ENCODE peak calls at places on chromosome 5, in five cellular contexts. J is GM12878, S is H1, X is K562, H is HepG2. L is an unnamed sample.
A peak's percentile ranks its signal among the peaks of the same experiment; 100 is the strongest.

GRCh38 chr5:35679351-35679750 is 61.7 kb downstream of the SPEF2 start:
- DNase-seq in X (no peak), H (no peak), J (no peak), S (no peak), L (no peak)

GRCh38 chr5:140262221-140262620 is 40.7 kb downstream of the PFDN1 start:
- DNase-seq in S (no peak), J (no peak), H (no peak), X (no peak), L (no peak)

GRCh38 chr5:177553671-177554429 is 513 bp downstream of the FAM193B start:
- DNase-seq in H (no peak), S (peak; percentile 63), J (no peak), X (peak; percentile 65), L (peak; percentile 45)

GRCh38 chr5:107063511-107063910 is 607.2 kb downstream of the EFNA5 start:
- DNase-seq in S (no peak), H (no peak), J (no peak), X (no peak), L (no peak)

GRCh38 chr5:180323929-180324632 is 29.1 kb downstream of the GFPT2 start:
- DNase-seq in J (no peak), H (no peak), X (no peak), S (no peak), L (no peak)

GRCh38 chr5:72209515-72210115 is 102.3 kb downstream of the MAP1B start:
- DNase-seq in X (no peak), J (no peak), S (no peak), H (no peak), L (no peak)

GRCh38 chr5:157564149-157564711 is 11.3 kb downstream of the ADAM19 start:
- DNase-seq in S (no peak), J (no peak), X (peak; percentile 26), H (no peak), L (no peak)

GRCh38 chr5:1778138-1779020 is 21.3 kb downstream of the MRPL36 start:
- DNase-seq in H (no peak), J (no peak), S (no peak), X (no peak), L (peak; percentile 5)

GRCh38 chr5:138488481-138488945 is 23.2 kb downstream of the EGR1 start:
- DNase-seq in H (no peak), J (no peak), X (peak; percentile 70), S (no peak), L (no peak)

GRCh38 chr5:173201636-173202265 is 33.3 kb downstream of the NKX2-5 start:
- DNase-seq in J (no peak), H (peak; percentile 34), X (no peak), S (no peak), L (no peak)

GRCh38 chr5:167730121-167730520 is 561.3 kb upstream of the WWC1 start:
- DNase-seq in S (no peak), X (no peak), J (no peak), H (no peak), L (no peak)

GRCh38 chr5:61313960-61314681 is 17.9 kb upstream of the ZSWIM6 start:
- DNase-seq in H (no peak), S (no peak), X (no peak), J (no peak), L (no peak)

GRCh38 chr5:73968729-73969128 is 342.7 kb downstream of the ARHGEF28 start:
- DNase-seq in X (no peak), J (no peak), S (no peak), H (no peak), L (no peak)

GRCh38 chr5:52844885-52845284 is 57.2 kb downstream of the ITGA1 start:
- DNase-seq in X (no peak), S (no peak), J (no peak), H (no peak), L (no peak)

GRCh38 chr5:167894631-167895472 is 396.6 kb upstream of the WWC1 start:
- DNase-seq in S (peak; percentile 2), H (no peak), J (no peak), X (no peak), L (no peak)

GRCh38 chr5:60232051-60232794 is 338.7 kb upstream of the PDE4D start:
- DNase-seq in X (no peak), J (no peak), H (no peak), S (no peak), L (no peak)

GRCh38 chr5:80960531-80961375 is 590 bp downstream of the RASGRF2 start:
- DNase-seq in J (no peak), H (peak; percentile 18), X (no peak), S (peak; percentile 75), L (peak; percentile 39)

GRCh38 chr5:139708877-139709586 is 60.9 kb downstream of the CXXC5 start:
- DNase-seq in X (peak; percentile 88), H (peak; percentile 75), S (no peak), J (no peak), L (peak; percentile 90)

GRCh38 chr5:95723632-95724369 is 7.3 kb upstream of the RHOBTB3 start:
- DNase-seq in S (no peak), J (no peak), X (peak; percentile 81), H (no peak), L (no peak)

GRCh38 chr5:163436515-163436914 is 880 bp upstream of the CCNG1 start:
- DNase-seq in S (no peak), X (no peak), J (no peak), H (no peak), L (no peak)

GRCh38 chr5:173477320-173478055 is 139.0 kb downstream of the BOD1 start:
- DNase-seq in J (no peak), X (no peak), H (no peak), S (no peak), L (no peak)

GRCh38 chr5:149174847-149175234 is 33.5 kb downstream of the ABLIM3 start:
- DNase-seq in H (no peak), J (no peak), S (no peak), X (no peak), L (no peak)

GRCh38 chr5:112535339-112535738 is 116.3 kb upstream of the EPB41L4A start:
- DNase-seq in J (no peak), S (no peak), X (peak; percentile 36), H (no peak), L (no peak)

GRCh38 chr5:88967633-88968585 is 84.9 kb upstream of the MEF2C start:
- DNase-seq in S (no peak), J (no peak), H (no peak), X (no peak), L (no peak)

GRCh38 chr5:98308960-98309359 is 464.5 kb upstream of the RGMB start:
- DNase-seq in H (no peak), J (no peak), X (no peak), S (no peak), L (no peak)

GRCh38 chr5:121668635-121669034 is 183.0 kb upstream of the FTMT start:
- DNase-seq in S (no peak), X (no peak), J (no peak), H (no peak), L (no peak)

GRCh38 chr5:9774472-9775079 is 144.4 kb upstream of the TAS2R1 start:
- DNase-seq in J (no peak), S (no peak), H (peak; percentile 3), X (no peak), L (peak; percentile 27)

GRCh38 chr5:33048315-33048714 is 337.2 kb downstream of the NPR3 start:
- DNase-seq in H (no peak), X (no peak), S (no peak), J (no peak), L (peak; percentile 16)

GRCh38 chr5:122972877-122973276 is 63.6 kb downstream of the PPIC start:
- DNase-seq in H (no peak), S (no peak), J (no peak), X (no peak), L (no peak)

GRCh38 chr5:61051267-61051666 is 106.3 kb downstream of the NDUFAF2 start:
- DNase-seq in X (no peak), H (peak; percentile 5), S (no peak), J (no peak), L (no peak)

GRCh38 chr5:172840077-172840777 is 6.2 kb downstream of the ERGIC1 start:
- DNase-seq in X (no peak), H (peak; percentile 33), J (no peak), S (no peak), L (no peak)

GRCh38 chr5:135739383-135739961 is 95.0 kb upstream of the SLC25A48 start:
- DNase-seq in S (peak; percentile 17), J (no peak), H (no peak), X (no peak), L (no peak)
- TF ChIP-seq ATF2 in S (no peak), J (no peak), H (no peak), X (no peak), L (no peak)

GRCh38 chr5:135629666-135630065 is 50.9 kb upstream of the CXCL14 start:
- DNase-seq in H (no peak), J (no peak), S (peak; percentile 33), X (no peak), L (no peak)
- TF ChIP-seq USF2 in H (no peak), J (no peak), S (no peak), X (no peak), L (no peak)

GRCh38 chr5:135577421-135577820 is 1.4 kb downstream of the CXCL14 start:
- DNase-seq in X (no peak), S (no peak), J (no peak), H (no peak), L (no peak)

GRCh38 chr5:135574493-135574892 is 4.3 kb downstream of the CXCL14 start:
- DNase-seq in J (no peak), S (no peak), X (no peak), H (no peak), L (no peak)

GRCh38 chr5:135578685-135579341 is at the start of gene CXCL14:
- DNase-seq in S (peak; percentile 68), X (no peak), H (no peak), J (no peak), L (peak; percentile 74)

GRCh38 chr5:135576075-135576599 is 2.7 kb downstream of the CXCL14 start:
- DNase-seq in S (no peak), H (no peak), X (no peak), J (no peak), L (no peak)

DNA sequence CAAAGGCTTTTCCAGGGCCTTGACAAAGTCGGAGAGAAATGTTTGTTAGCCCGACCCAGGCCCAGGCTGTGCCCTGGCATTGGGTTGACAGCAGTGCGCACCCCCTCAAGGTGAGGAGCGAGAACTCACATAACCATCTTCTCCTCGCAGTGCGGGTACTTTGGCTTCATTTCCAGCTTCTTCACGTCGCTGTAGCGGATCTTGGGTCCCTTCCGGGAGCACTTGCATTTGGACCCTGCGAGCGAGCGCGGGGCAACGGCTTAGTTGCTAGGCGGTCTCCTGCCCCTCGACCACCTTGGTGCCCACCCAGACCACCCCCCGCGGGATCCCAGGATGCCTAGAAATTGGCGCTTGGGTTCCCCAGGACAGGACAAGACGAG is 496 bp downstream of the CXCL14 start:
- DNase-seq in J (no peak), S (peak; percentile 54), H (no peak), X (no peak), L (no peak)
- TF ChIP-seq ATF2 in J (no peak), S (no peak), H (no peak), X (no peak), L (no peak)

DNA sequence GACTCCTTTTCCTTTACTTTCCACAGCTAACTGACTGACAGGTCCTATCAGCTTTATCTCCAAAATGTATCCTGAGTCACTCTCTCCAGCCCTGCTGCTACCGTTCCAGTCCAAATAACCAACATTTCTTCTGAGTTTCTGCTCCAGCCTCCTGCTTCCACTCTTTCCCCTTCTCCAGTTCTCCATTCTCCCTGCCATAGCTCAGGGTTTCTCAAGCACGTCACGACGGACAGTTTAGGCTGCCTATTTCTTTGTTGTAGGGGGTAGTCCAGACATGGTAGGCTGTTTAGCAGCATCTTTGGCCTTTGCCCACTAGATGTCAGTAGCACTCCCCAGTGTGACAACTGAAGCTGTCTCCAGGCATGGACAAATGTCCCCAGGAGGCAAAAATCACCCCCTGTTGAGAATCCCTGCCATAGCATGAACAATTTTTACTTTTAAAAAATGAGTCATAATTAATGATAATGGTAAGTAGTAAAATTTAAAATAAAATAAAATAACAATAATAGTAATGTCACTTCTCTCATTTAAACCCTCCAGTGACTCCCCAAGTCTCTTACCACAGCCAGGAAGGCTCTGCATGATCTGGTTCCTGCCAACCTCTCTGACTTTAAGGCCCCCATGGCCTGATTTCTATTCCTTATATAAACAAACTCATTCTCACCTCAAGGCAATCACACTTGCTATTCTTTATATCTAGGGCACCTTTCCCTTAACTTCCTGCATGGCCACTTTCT is 105.4 kb upstream of the FER start:
- DNase-seq in J (peak; percentile 68), X (peak; percentile 78), H (peak; percentile 53), S (peak; percentile 71), L (peak; percentile 72)
- TF ChIP-seq USF2 in J (no peak), X (no peak), H (no peak), S (no peak), L (no peak)

L was measured in WTC11.